ENCODE peak calls at places on chromosomes 1 and 21, in five cellular contexts. H is mesendoderm, S is neuronal stem cell, V is H1, I is IMR-90. K is an unnamed sample.

GRCh38 chr1:22553991-22554522 is 9.2 kb upstream of the EPHA8 start:
- DNase-seq in S (no peak), H (no peak), I (no peak), V (no peak), K (no peak)

GRCh38 chr1:45097944-45098343 is 85.9 kb downstream of the UROD start:
- DNase-seq in H (peak), S (no peak), I (no peak), V (no peak), K (no peak)

GRCh38 chr21:41506526-41507520 is 1.1 kb downstream of the TMPRSS2 start:
- DNase-seq in H (peak), S (peak), V (peak), I (no peak), K (peak)

GRCh38 chr1:4975856-4976255 is 321.4 kb downstream of the AJAP1 start:
- DNase-seq in S (no peak), H (no peak), V (no peak), I (no peak), K (no peak)

GRCh38 chr1:14366361-14367018 is 232.0 kb upstream of the KAZN start:
- DNase-seq in S (no peak), I (no peak), V (peak), H (peak), K (no peak)

GRCh38 chr1:165628127-165628857 is 2.7 kb upstream of the MGST3 start:
- DNase-seq in I (no peak), V (no peak), S (no peak), H (no peak), K (no peak)

GRCh38 chr21:16193758-16194606 is 464.2 kb downstream of the USP25 start:
- DNase-seq in H (peak), S (peak), V (no peak), I (peak), K (peak)

GRCh38 chr1:206722751-206723499 is 38.2 kb downstream of the MAPKAPK2 start:
- DNase-seq in I (no peak), S (no peak), V (no peak), H (no peak), K (no peak)

GRCh38 chr1:109252893-109253802 is 3.8 kb downstream of the CELSR2 start:
- DNase-seq in V (no peak), I (no peak), H (no peak), S (no peak), K (no peak)

GRCh38 chr1:232891116-232891515 is 59.3 kb upstream of the NTPCR start:
- DNase-seq in S (no peak), V (no peak), I (peak), H (no peak), K (peak)

GRCh38 chr1:35269190-35269988 is 880 bp downstream of the ZMYM4 start:
- DNase-seq in V (peak), I (no peak), H (peak), S (peak), K (peak)

GRCh38 chr1:160520999-160521398 is 2.1 kb downstream of the SLAMF6 start:
- DNase-seq in V (no peak), S (no peak), H (no peak), I (no peak), K (no peak)

GRCh38 chr1:228241259-228241658 is 33.4 kb downstream of the OBSCN start:
- DNase-seq in I (no peak), S (no peak), H (no peak), V (no peak), K (no peak)

GRCh38 chr21:43721939-43722338 is 3.0 kb downstream of the PDXK start:
- DNase-seq in H (no peak), V (no peak), I (no peak), S (no peak), K (no peak)

GRCh38 chr1:168297019-168297418 is 16.3 kb downstream of the TBX19 start:
- DNase-seq in V (no peak), H (no peak), I (no peak), S (no peak), K (no peak)

GRCh38 chr1:168291222-168291824 is 10.6 kb downstream of the TBX19 start:
- DNase-seq in V (no peak), S (no peak), I (no peak), H (no peak), K (peak)

GRCh38 chr1:168288311-168289052 is 7.8 kb downstream of the TBX19 start:
- DNase-seq in I (peak), S (no peak), V (no peak), H (no peak), K (no peak)

GRCh38 chr1:168295715-168296114 is 15.0 kb downstream of the TBX19 start:
- DNase-seq in I (no peak), S (no peak), H (no peak), V (no peak), K (no peak)

DNA sequence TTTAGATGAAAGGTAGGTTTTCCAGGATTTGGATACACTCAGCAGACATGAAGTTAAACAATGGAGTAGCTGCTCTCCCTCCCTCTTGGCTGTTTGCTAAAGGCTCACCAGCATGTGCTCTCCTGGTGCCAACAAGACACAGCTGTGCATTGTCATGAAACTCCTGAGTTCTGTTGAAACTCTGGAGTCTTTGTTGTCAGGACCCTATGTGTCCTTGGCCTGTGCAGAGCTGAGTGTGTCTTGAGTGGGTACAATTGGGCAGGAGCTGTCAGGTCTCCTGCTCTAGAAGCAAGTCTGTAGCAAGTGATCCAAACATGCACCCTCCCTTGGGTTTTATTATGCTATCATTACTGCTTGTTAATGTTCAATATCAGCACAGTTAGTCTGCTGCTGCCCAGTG is 12.7 kb downstream of the TBX19 start:
- DNase-seq in V (no peak), I (no peak), H (no peak), S (no peak), K (no peak)
- H2BK120ac ChIP-seq in V (no peak), I (no peak), H (no peak), S (no peak), K (no peak)

GRCh38 chr21:32544697-32545096 is 40.6 kb downstream of the TCP10L start:
- DNase-seq in V (no peak), S (no peak), I (no peak), H (no peak), K (no peak)
- H3K4me3 ChIP-seq in V (no peak), S (no peak), I (no peak), H (no peak), K (no peak)

DNA sequence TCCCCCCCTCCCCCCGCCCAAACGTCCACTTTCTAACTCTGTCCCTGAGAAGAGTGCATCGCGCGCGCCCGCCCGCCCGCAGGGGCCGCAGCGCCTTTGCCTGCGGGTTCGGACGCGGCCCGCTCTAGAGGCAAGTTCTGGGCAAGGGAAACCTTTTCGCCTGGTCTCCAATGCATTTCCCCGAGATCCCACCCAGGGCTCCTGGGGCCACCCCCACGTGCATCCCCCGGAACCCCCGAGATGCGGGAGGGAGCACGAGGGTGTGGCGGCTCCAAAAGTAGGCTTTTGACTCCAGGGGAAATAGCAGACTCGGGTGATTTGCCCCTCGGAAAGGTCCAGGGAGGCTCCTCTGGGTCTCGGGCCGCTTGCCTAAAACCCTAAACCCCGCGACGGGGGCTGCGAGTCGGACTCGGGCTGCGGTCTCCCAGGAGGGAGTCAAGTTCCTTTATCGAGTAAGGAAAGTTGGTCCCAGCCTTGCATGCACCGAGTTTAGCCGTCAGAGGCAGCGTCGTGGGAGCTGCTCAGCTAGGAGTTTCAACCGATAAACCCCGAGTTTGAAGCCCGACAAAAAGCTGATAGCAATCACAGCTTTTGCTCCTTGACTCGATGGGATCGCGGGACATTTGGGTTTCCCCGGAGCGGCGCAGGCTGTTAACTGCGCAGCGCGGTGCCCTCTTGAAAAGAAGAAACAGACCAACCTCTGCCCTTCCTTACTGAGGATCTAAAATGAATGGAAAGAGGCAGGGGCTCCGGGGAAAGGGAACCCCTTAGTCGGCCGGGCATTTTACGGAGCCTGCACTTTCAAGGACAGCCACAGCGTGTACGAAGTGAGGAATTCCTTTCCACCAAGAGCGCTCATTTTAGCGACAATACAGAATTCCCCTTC is 158.1 kb downstream of the RUNX1 start:
- DNase-seq in H (peak), I (peak), S (peak), V (peak), K (peak)
- H2BK120ac ChIP-seq in H (no peak), I (peak), S (no peak), V (no peak), K (peak)

DNA sequence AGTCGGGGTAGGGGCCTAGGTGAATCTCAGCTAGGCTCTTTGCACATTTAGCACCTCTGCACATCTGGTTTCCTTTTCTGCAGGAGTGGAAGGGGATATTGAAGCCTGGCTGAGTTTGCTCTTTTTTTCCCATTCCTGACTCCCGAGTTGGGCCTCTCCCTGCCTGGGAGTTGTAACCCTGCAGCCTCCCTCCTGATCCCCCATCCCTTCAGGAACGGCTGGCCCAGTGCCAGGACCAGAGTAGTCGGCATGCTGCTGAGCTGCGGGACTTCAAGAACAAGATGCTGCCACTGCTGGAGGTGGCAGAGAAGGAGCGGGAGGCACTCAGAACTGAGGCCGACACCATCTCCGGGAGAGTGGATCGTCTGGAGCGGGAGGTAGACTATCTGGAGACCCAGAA is 846 bp downstream of the OLFML3 start:
- DNase-seq in I (peak), H (no peak), V (no peak), S (no peak), K (no peak)
- H3K4me3 ChIP-seq in I (peak), H (no peak), V (no peak), S (no peak), K (no peak)

GRCh38 chr1:229759037-229759435 is 133.0 kb downstream of the URB2 start:
- DNase-seq in V (no peak), I (peak), S (no peak), H (no peak), K (no peak)
- H2BK120ac ChIP-seq in V (no peak), I (no peak), S (no peak), H (no peak), K (no peak)

K was measured in mesenchymal stem cell.